ENCODE peak calls at places on chromosomes 5 and 9, in seven cellular contexts. J is HCT116, D is neural progenitor cell, W is PC-3, I is GM23248, A is MM.1S, Q is GM23338. U is an unnamed sample.

GRCh38 chr5:120923026-120923425 is 458.9 kb downstream of the PRR16 start:
- DNase-seq in D (no peak), I (no peak), Q (no peak), J (no peak), A (no peak), W (no peak), U (no peak)

GRCh38 chr5:123965626-123966025 is 453.6 kb downstream of the CSNK1G3 start:
- DNase-seq in W (no peak), Q (no peak), I (no peak), A (no peak), J (no peak), D (no peak), U (no peak)

GRCh38 chr9:137219757-137220316 is 2.2 kb downstream of the RNF208 start:
- DNase-seq in Q (no peak), D (no peak), J (no peak), I (no peak), W (no peak), A (no peak), U (no peak)

GRCh38 chr9:31823365-31823764 is 561.1 kb upstream of the ACO1 start:
- DNase-seq in Q (no peak), D (no peak), A (no peak), J (no peak), I (no peak), W (no peak), U (no peak)

GRCh38 chr5:74541381-74541781 is 99.1 kb downstream of the ENC1 start:
- DNase-seq in Q (no peak), I (peak), W (peak), J (no peak), A (no peak), D (no peak), U (no peak)

GRCh38 chr5:66653380-66653779 is 57.2 kb downstream of the MAST4 start:
- DNase-seq in D (no peak), I (peak), J (no peak), Q (no peak), W (peak), A (no peak), U (peak)

GRCh38 chr9:108478871-108479332 is 376.9 kb downstream of the ACTL7B start:
- DNase-seq in J (no peak), I (peak), D (no peak), W (peak), Q (no peak), A (no peak), U (peak)

GRCh38 chr9:17614929-17615328 is 36.1 kb downstream of the SH3GL2 start:
- DNase-seq in W (peak), D (no peak), J (no peak), A (no peak), Q (no peak), I (no peak), U (no peak)

GRCh38 chr5:7207979-7208378 is 188.0 kb upstream of the ADCY2 start:
- DNase-seq in J (no peak), A (no peak), I (no peak), D (no peak), Q (no peak), W (no peak), U (no peak)

GRCh38 chr5:73370620-73371583 is 77.7 kb downstream of the FOXD1 start:
- DNase-seq in Q (no peak), A (no peak), W (peak), I (peak), D (no peak), J (peak), U (peak)

GRCh38 chr5:15933481-15934207 is 245.9 kb downstream of the MARCHF11 start:
- DNase-seq in A (no peak), I (no peak), W (no peak), Q (no peak), D (peak), J (no peak), U (no peak)

GRCh38 chr5:15929616-15930303 is 249.8 kb downstream of the MARCHF11 start:
- DNase-seq in Q (no peak), I (peak), A (no peak), D (no peak), W (no peak), J (no peak), U (peak)

GRCh38 chr5:15932066-15932465 is 247.5 kb downstream of the MARCHF11 start:
- DNase-seq in Q (no peak), D (no peak), J (no peak), W (no peak), A (no peak), I (no peak), U (no peak)

GRCh38 chr5:15926586-15926985 is 253.0 kb downstream of the MARCHF11 start:
- DNase-seq in D (no peak), Q (no peak), A (no peak), I (no peak), W (no peak), J (no peak), U (no peak)

DNA sequence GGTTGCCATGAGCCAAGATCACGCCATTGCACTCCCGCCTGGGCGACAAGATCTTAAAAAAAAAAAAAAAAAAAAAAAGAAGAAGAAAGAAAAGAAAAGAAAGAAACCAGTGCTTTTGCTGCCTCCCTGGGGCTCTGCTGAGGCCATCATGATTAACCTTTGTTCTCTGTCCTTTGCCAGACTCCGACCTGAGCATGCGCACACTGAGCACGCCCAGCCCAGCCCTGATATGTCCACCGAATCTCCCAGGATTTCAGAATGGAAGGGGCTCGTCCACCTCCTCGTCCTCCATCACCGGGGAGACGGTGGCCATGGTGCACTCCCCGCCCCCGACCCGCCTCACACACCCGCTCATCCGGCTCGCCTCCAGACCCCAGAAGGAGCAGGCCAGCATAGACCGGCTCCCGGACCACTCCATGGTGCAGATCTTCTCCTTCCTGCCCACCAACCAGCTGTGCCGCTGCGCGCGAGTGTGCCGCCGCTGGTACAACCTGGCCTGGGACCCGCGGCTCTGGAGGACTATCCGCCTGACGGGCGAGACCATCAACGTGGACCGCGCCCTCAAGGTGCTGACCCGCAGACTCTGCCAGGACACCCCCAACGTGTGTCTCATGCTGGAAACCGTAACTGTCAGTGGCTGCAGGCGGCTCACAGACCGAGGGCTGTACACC is 251.7 kb downstream of the MARCHF11 start:
- DNase-seq in W (no peak), Q (no peak), D (no peak), I (no peak), A (no peak), J (no peak), U (no peak)
- TF ChIP-seq EZH2 in W (no peak), Q (no peak), D (no peak), I (no peak), A (no peak), J (no peak), U (no peak)

GRCh38 chr5:5132185-5132584 is 7.9 kb upstream of the ADAMTS16 start:
- DNase-seq in A (no peak), W (no peak), Q (no peak), D (no peak), J (no peak), I (no peak), U (no peak)

GRCh38 chr5:5126444-5126843 is 13.7 kb upstream of the ADAMTS16 start:
- DNase-seq in J (no peak), W (peak), D (no peak), A (no peak), Q (no peak), I (peak), U (no peak)

GRCh38 chr5:5132896-5133295 is 7.2 kb upstream of the ADAMTS16 start:
- DNase-seq in I (no peak), A (no peak), J (no peak), W (no peak), Q (no peak), D (no peak), U (no peak)

GRCh38 chr5:5134107-5134506 is 6.0 kb upstream of the ADAMTS16 start:
- DNase-seq in I (no peak), Q (no peak), A (no peak), W (no peak), J (no peak), D (no peak), U (no peak)

GRCh38 chr5:5128766-5129165 is 11.4 kb upstream of the ADAMTS16 start:
- DNase-seq in I (no peak), A (no peak), D (no peak), Q (no peak), J (no peak), W (no peak), U (no peak)
- H2AFZ ChIP-seq in I (no peak), A (no peak), D (no peak), Q (no peak), J (no peak), W (no peak), U (no peak)

GRCh38 chr5:149450199-149450598 is 71.1 kb upstream of the IL17B start:
- DNase-seq in Q (no peak), W (no peak), D (no peak), I (peak), J (no peak), A (no peak), U (no peak)
- TF ChIP-seq EZH2phosphoT487 in Q (no peak), W (no peak), D (no peak), I (no peak), J (no peak), A (no peak), U (no peak)

DNA sequence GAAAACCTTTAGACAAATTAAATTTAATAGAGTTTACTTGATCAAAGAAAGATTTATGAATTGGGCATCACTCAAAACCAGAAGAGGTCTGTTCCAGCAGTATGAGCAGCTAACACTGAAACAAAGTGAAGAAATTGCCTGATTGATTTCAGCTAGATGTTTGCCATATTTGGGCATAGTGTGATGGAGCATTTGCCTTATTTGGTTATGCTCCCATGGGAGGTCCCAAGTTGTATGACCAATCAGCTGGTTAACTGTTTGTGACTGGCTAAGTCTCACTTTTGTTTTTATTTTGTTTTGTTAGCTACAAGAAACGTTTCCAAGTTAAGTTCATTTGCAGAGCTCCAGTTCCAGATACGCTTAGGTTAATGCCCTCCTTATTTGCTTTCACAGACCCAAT is 53.3 kb upstream of the LMNB1 start:
- DNase-seq in Q (no peak), W (no peak), D (no peak), A (no peak), I (peak), J (no peak), U (no peak)
- TF ChIP-seq EZH2 in Q (no peak), W (no peak), D (no peak), A (no peak), I (no peak), J (no peak), U (no peak)

DNA sequence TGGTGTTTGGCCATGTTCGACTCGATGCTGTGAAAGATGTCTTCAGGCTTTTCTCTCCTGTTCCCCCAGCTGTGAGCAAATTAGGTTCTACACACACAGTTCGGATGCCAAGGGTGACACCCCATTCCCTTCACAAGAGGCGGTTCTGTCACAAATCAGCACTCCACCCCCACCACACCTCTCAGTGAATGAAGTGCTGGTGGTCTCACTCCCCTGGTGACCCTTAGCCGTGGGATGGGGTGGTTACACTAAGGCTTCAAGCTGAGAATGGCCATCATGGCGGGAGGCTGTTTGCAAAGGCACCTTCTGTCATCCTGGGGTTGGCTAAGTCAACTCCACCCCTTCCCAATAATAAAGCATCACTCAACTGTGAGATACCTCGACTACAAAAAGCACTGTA is 26.4 kb downstream of the AMBP start:
- DNase-seq in I (no peak), Q (no peak), A (no peak), J (no peak), W (no peak), D (no peak), U (no peak)
- H2AFZ ChIP-seq in I (no peak), Q (no peak), A (no peak), J (no peak), W (no peak), D (no peak), U (no peak)

DNA sequence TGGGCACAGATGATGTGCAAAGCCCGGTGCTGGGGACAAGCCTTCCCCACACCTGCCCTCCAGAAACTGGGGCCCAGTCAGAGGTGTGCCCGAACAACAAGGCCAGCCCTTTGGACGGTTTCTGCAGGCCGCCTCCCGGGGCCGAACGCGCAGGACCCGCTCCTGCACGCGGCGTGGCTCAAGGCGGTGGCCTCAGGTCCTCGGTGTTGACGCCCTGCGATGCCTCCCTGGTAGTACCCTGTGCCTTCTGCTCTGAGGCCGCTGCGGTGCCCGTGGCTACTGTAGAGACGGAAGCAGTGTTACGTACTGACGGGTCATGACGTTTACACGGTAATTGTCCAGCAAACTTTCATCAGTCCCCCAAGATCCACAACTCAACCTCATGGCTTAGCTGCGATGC is 33.5 kb upstream of the FANCC start:
- DNase-seq in J (no peak), Q (no peak), D (no peak), W (no peak), I (no peak), A (no peak), U (no peak)
- TF ChIP-seq EZH2phosphoT487 in J (no peak), Q (no peak), D (no peak), W (no peak), I (no peak), A (no peak), U (no peak)

U was measured in hepatocyte.